ENCODE peak calls at places on chromosomes 6 and 20, in nine cellular contexts. D, Z, N, T, Q, O, R, P and A are unnamed samples. For H3K36me3, the result is how much of the 10 kb centered on the place peaks cover.

GRCh38 chr20:13202553-13202952 is 18.5 kb upstream of the ISM1 start:
- DNase-seq in D (no peak), Z (no peak), N (no peak), T (no peak), Q (no peak), O (no peak), R (no peak), P (no peak), A (no peak)

GRCh38 chr20:58717278-58718091 is 24.9 kb downstream of the NPEPL1 start:
- DNase-seq in D (no peak), Z (no peak), N (no peak), T (no peak), Q (no peak), O (no peak), R (peak), P (peak), A (no peak)

GRCh38 chr6:26284537-26285142 is 80.4 kb upstream of the BTN3A2 start:
- DNase-seq in D (peak), Z (peak), N (peak), T (no peak), Q (peak), O (no peak), R (peak), P (peak), A (peak)

GRCh38 chr20:38763616-38764015 is 15.4 kb downstream of the ACTR5 start:
- DNase-seq in D (no peak), Z (no peak), N (no peak), T (no peak), Q (no peak), O (no peak), R (no peak), P (no peak), A (no peak)

GRCh38 chr6:159044899-159045727 is at the start of gene TAGAP:
- DNase-seq in D (no peak), Z (peak), N (no peak), T (peak), Q (peak), O (peak), R (peak), P (peak), A (peak)

GRCh38 chr6:83708970-83709747 is at the start of gene SNAP91:
- DNase-seq in D (no peak), Z (no peak), N (peak), T (no peak), Q (no peak), O (no peak), R (no peak), P (peak), A (peak)

GRCh38 chr20:53942973-53943372 is 127.4 kb downstream of the BCAS1 start:
- DNase-seq in D (no peak), Z (no peak), N (no peak), T (no peak), Q (no peak), O (no peak), R (no peak), P (no peak), A (no peak)

GRCh38 chr6:170101281-170102035 is 189.4 kb downstream of the DLL1 start:
- DNase-seq in D (no peak), Z (no peak), N (no peak), T (no peak), Q (no peak), O (no peak), R (peak), P (no peak), A (no peak)

GRCh38 chr6:106520711-106521367 is 108.5 kb downstream of the RTN4IP1 start:
- DNase-seq in D (no peak), Z (no peak), N (no peak), T (peak), Q (peak), O (no peak), R (peak), P (no peak), A (peak)

GRCh38 chr20:6705920-6706500 is 61.5 kb upstream of the BMP2 start:
- DNase-seq in D (peak), Z (no peak), N (no peak), T (no peak), Q (no peak), O (no peak), R (no peak), P (no peak), A (no peak)

GRCh38 chr6:157597461-157598312 is 216.7 kb downstream of the ZDHHC14 start:
- DNase-seq in D (peak), Z (peak), N (peak), T (no peak), Q (no peak), O (no peak), R (no peak), P (peak), A (peak)

GRCh38 chr20:19003759-19004336 is 190.3 kb downstream of the SCP2D1 start:
- DNase-seq in D (peak), Z (no peak), N (no peak), T (no peak), Q (no peak), O (no peak), R (no peak), P (no peak), A (no peak)

GRCh38 chr6:82066196-82066595 is 181.3 kb downstream of the IBTK start:
- DNase-seq in D (no peak), Z (no peak), N (no peak), T (no peak), Q (no peak), O (no peak), R (no peak), P (no peak), A (no peak)

GRCh38 chr20:21096321-21097043 is 9.7 kb downstream of the LINC00237 start:
- DNase-seq in D (peak), Z (peak), N (peak), T (no peak), Q (no peak), O (no peak), R (no peak), P (no peak), A (no peak)

GRCh38 chr20:43812216-43812615 is 85.4 kb upstream of the GTSF1L start:
- DNase-seq in D (peak), Z (no peak), N (no peak), T (no peak), Q (no peak), O (no peak), R (no peak), P (no peak), A (no peak)

GRCh38 chr6:29251741-29252140 is 49.8 kb upstream of the OR14J1 start:
- DNase-seq in D (no peak), Z (no peak), N (no peak), T (no peak), Q (no peak), O (no peak), R (no peak), P (no peak), A (no peak)

GRCh38 chr20:967796-968742 is 34.0 kb downstream of the RSPO4 start:
- DNase-seq in D (peak), Z (no peak), N (peak), T (no peak), Q (no peak), O (no peak), R (no peak), P (no peak), A (peak)

GRCh38 chr20:57807418-57808265 is 97.8 kb upstream of the PMEPA1 start:
- DNase-seq in D (no peak), Z (no peak), N (no peak), T (no peak), Q (no peak), O (no peak), R (no peak), P (no peak), A (no peak)

GRCh38 chr6:121828567-121828966 is 393.1 kb downstream of the GJA1 start:
- DNase-seq in D (no peak), Z (no peak), N (no peak), T (no peak), Q (no peak), O (no peak), R (no peak), P (no peak), A (no peak)

GRCh38 chr20:46635514-46636091 is 15.7 kb downstream of the SLC13A3 start:
- DNase-seq in D (no peak), Z (peak), N (no peak), T (no peak), Q (no peak), O (no peak), R (no peak), P (no peak), A (no peak)

GRCh38 chr20:22905667-22906066 is 129.4 kb upstream of the SSTR4 start:
- DNase-seq in D (no peak), Z (no peak), N (no peak), T (no peak), Q (no peak), O (peak), R (no peak), P (no peak), A (peak)

GRCh38 chr6:108796875-108797274 is 51.3 kb upstream of the ARMC2 start:
- DNase-seq in D (no peak), Z (no peak), N (peak), T (no peak), Q (no peak), O (no peak), R (no peak), P (no peak), A (no peak)

GRCh38 chr6:125792172-125792571 is 1.4 kb downstream of the NCOA7 start:
- DNase-seq in D (no peak), Z (no peak), N (no peak), T (no peak), Q (no peak), O (no peak), R (no peak), P (no peak), A (no peak)
- H3K4me3 ChIP-seq in D (peak), Z (peak), N (peak), T (no peak), Q (no peak), O (no peak), R (peak), P (peak), A (no peak)

DNA sequence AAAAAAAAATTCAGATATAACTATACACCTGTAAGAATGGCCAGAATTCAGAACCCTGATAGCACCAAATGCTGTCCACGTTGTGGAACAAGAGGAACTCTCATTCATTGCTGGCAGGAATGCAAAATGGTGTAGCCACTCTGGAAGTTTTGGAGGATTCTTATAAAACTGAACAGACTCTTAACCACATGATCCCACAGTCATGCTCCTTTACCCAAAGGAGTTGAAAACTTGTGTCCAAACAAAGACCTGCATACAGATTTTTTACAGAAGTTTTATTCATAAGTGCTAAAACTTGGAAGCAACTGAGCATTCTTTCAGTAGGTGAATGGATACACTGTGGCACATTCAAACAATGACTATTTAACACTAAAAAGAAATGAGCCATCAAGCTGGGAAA is 32.6 kb downstream of the PREP start:
- DNase-seq in D (no peak), Z (no peak), N (no peak), T (no peak), Q (no peak), O (no peak), R (no peak), P (no peak), A (no peak)
- H3K36me3 ChIP-seq in D (under half), Z (half or more), N (under half), T (under half), Q (under half), O (half or more), R (under half), P (half or more), A (under half)

GRCh38 chr6:150981669-150982068 is 116.2 kb downstream of the MTHFD1L start:
- DNase-seq in D (no peak), Z (no peak), N (no peak), T (no peak), Q (no peak), O (no peak), R (no peak), P (no peak), A (no peak)
- H3K4me3 ChIP-seq in D (no peak), Z (no peak), N (no peak), T (no peak), Q (no peak), O (no peak), R (no peak), P (no peak), A (no peak)

GRCh38 chr6:37314803-37315515 is 38.8 kb upstream of the RNF8 start:
- DNase-seq in D (peak), Z (no peak), N (peak), T (no peak), Q (no peak), O (no peak), R (peak), P (peak), A (peak)
- H3K36me3 ChIP-seq in D (under half), Z (under half), N (under half), T (under half), Q (under half), O (half or more), R (under half), P (half or more), A (under half)

GRCh38 chr20:62151835-62152364 is 8.3 kb downstream of the SS18L1 start:
- DNase-seq in D (no peak), Z (no peak), N (no peak), T (no peak), Q (no peak), O (no peak), R (no peak), P (no peak), A (no peak)
- H3K4me3 ChIP-seq in D (no peak), Z (no peak), N (no peak), T (no peak), Q (no peak), O (no peak), R (no peak), P (no peak), A (no peak)

GRCh38 chr20:8635837-8636236 is 433.1 kb upstream of the PLCB4 start:
- DNase-seq in D (no peak), Z (no peak), N (no peak), T (no peak), Q (no peak), O (no peak), R (no peak), P (no peak), A (no peak)
- H3K36me3 ChIP-seq in D (under half), Z (under half), N (under half), T (under half), Q (under half), O (under half), R (under half), P (under half), A (under half)

GRCh38 chr20:9070304-9070703 is 1.4 kb downstream of the PLCB4 start:
- DNase-seq in D (no peak), Z (no peak), N (no peak), T (no peak), Q (no peak), O (no peak), R (no peak), P (no peak), A (no peak)
- H3K4me3 ChIP-seq in D (peak), Z (no peak), N (no peak), T (no peak), Q (no peak), O (no peak), R (no peak), P (peak), A (no peak)

GRCh38 chr6:73477407-73477806 is 15.9 kb downstream of the MTO1 start:
- DNase-seq in D (no peak), Z (no peak), N (no peak), T (no peak), Q (no peak), O (no peak), R (no peak), P (no peak), A (no peak)

GRCh38 chr6:73471686-73472290 is 10.3 kb downstream of the MTO1 start:
- DNase-seq in D (no peak), Z (no peak), N (no peak), T (no peak), Q (no peak), O (no peak), R (no peak), P (no peak), A (peak)

GRCh38 chr6:73481969-73482368 is 20.4 kb downstream of the MTO1 start:
- DNase-seq in D (no peak), Z (no peak), N (no peak), T (no peak), Q (no peak), O (no peak), R (no peak), P (no peak), A (no peak)

DNA sequence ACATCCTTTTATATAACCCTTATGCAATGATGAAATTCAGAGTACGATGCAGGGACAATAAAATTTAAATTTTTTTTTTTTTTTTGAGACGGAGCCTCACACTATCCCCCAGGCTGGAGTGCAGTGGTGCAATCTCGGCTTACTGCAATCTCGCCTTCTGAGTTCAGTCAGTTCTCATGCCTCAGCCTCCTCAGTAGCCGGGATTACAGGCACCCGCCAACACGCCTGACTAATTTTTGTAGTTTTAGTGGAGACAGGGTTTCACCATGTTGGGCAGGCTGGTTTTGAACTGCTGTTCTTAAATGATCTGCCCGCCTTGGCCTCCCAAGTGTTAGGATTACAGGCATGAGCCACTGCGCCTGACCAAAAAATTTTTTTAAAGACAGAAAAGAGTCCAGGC is 15.2 kb downstream of the MTO1 start:
- DNase-seq in D (no peak), Z (no peak), N (no peak), T (no peak), Q (no peak), O (no peak), R (no peak), P (no peak), A (no peak)
- H3K36me3 ChIP-seq in D (under half), Z (under half), N (under half), T (half or more), Q (under half), O (half or more), R (under half), P (half or more), A (under half)

DNA sequence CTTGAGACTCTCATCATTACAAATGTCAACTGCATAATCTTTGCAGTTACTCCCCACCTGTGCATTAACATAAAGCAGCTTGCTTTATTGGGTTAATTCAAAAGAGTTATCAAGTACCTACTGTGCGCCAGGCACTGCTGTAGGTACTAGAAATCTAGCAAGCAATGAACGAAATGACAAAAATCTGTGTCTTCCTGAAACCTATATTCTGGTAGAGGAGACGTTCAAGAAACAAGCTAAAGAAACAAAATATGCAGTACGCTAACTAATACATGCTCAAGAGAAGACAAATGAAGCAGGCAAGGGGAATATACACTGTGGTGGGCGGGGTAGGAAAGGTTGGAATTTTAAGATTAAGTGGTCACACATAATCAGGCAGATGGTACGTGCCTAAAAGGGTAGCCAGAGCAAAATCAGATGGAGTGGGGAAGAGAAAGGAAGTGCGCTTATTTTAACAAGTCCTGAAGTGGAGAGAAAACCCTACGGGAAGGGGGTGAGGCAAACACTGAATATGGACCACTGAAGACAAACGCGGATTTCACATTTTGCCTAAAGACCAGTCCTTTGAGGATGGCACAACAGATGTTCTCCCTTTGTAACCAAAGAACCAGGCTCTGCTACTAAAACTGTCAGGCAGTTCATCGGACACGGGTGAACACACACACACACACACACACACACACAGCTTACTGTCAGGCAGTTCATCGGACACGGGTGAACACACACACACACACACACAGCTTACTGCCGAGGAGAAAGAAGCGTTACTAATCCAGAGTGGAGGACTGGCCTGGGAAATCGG is 1.2 kb downstream of the ELOVL2 start:
- DNase-seq in D (no peak), Z (no peak), N (peak), T (no peak), Q (no peak), O (no peak), R (no peak), P (no peak), A (no peak)
- H3K4me3 ChIP-seq in D (peak), Z (no peak), N (peak), T (peak), Q (no peak), O (peak), R (no peak), P (peak), A (no peak)

GRCh38 chr6:105326838-105327745 is 75.8 kb downstream of the PREP start:
- DNase-seq in D (peak), Z (peak), N (peak), T (no peak), Q (no peak), O (no peak), R (no peak), P (peak), A (no peak)

GRCh38 chr6:105330364-105330763 is 72.5 kb downstream of the PREP start:
- DNase-seq in D (no peak), Z (no peak), N (no peak), T (no peak), Q (no peak), O (no peak), R (no peak), P (no peak), A (no peak)

GRCh38 chr6:105332576-105332975 is 70.3 kb downstream of the PREP start:
- DNase-seq in D (no peak), Z (no peak), N (no peak), T (no peak), Q (no peak), O (no peak), R (no peak), P (no peak), A (no peak)

GRCh38 chr6:105330913-105331312 is 72.0 kb downstream of the PREP start:
- DNase-seq in D (no peak), Z (no peak), N (no peak), T (no peak), Q (no peak), O (no peak), R (no peak), P (no peak), A (no peak)

DNA sequence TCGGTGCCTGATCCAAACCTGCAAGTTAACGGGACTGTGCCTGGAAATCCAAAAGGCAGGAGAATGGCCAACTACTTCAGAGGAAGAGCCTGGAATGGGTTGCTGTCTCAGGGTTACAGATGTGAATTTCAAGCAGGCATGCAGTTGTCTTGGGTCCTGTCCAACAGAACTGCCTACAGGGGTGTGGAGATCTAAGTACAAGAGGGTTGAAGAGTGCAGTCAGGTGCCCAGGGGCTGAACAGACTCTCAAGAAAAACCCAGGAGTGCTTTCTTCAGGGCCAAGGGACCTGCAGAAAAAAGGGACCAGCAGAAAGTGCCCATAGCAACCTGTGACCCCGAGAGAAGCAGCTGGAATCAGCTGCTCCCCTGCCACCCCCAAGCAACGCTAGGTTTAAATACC is 71.0 kb downstream of the PREP start:
- DNase-seq in D (no peak), Z (no peak), N (no peak), T (no peak), Q (no peak), O (no peak), R (peak), P (no peak), A (no peak)
- H3K36me3 ChIP-seq in D (under half), Z (under half), N (under half), T (under half), Q (under half), O (under half), R (under half), P (under half), A (under half)